ENCODE peak calls at places on chromosome 17, in four cellular contexts. F is heart right ventricle, Q is Panc1, K is lower lobe of right lung. S is an unnamed sample.

GRCh38 chr17:36934759-36935630 is 2.3 kb upstream of the LHX1 start:
- DNase-seq in K (no peak), Q (no peak), F (no peak), S (no peak)

GRCh38 chr17:67837965-67838364 is 12.7 kb downstream of the BPTF start:
- DNase-seq in K (no peak), Q (no peak), F (no peak), S (no peak)

GRCh38 chr17:22703204-22703603 is 1010.9 kb downstream of the KCNJ18 start:
- DNase-seq in Q (no peak), K (no peak), F (no peak), S (no peak)

GRCh38 chr17:41822216-41823140 is 9.7 kb downstream of the FKBP10 start:
- DNase-seq in K (no peak), Q (no peak), F (no peak), S (no peak)

GRCh38 chr17:73553311-73553710 is 90.9 kb downstream of the SDK2 start:
- DNase-seq in Q (no peak), F (no peak), K (no peak), S (no peak)

GRCh38 chr17:12659500-12659899 is 6.2 kb upstream of the MYOCD start:
- DNase-seq in K (no peak), F (no peak), Q (no peak), S (no peak)

GRCh38 chr17:304461-304860 is 48.1 kb downstream of the RPH3AL start:
- DNase-seq in Q (no peak), K (peak; percentile 11), F (no peak), S (no peak)

GRCh38 chr17:58970966-58971575 is 135.6 kb downstream of the TRIM37 start:
- DNase-seq in F (no peak), K (no peak), Q (no peak), S (no peak)

GRCh38 chr17:67011527-67012175 is 32.7 kb upstream of the CACNG1 start:
- DNase-seq in F (no peak), K (no peak), Q (no peak), S (no peak)

GRCh38 chr17:35051579-35052239 is 11.8 kb downstream of the RFFL start:
- DNase-seq in K (no peak), F (no peak), Q (no peak), S (no peak)

DNA sequence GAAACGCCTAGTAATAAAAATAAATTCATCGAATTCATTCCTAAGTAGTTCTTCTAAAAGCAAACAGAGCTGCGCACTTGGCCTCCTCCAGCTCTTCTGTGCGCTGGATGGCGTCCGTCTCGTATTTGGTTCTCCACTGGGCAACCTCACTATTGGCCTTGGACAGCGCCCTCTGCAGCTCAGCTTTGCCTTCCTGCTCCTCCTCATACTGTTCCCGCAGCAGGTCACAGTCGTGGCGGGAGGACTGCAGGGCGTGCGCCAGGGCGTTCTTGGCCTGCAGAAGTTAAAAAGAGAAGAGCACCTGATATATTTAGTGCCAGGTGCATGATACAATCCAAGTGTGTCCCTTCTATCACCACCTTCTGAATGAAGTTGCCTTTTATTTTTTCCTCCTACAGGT is 21.8 kb downstream of the MYH3 start:
- DNase-seq in F (no peak), K (no peak), Q (no peak), S (no peak)
- TF ChIP-seq CTCF in F (no peak), K (no peak), Q (no peak), S (no peak)

GRCh38 chr17:46842835-46843234 is 8.5 kb upstream of the WNT9B start:
- DNase-seq in F (no peak), K (peak; percentile 4), Q (no peak), S (no peak)
- TF ChIP-seq CTCF in F (no peak), K (peak; percentile 42), Q (peak; percentile 68), S (peak; percentile 44)

GRCh38 chr17:63832455-63832854 is 5.0 kb upstream of the FTSJ3 start:
- DNase-seq in K (no peak), Q (no peak), F (no peak), S (no peak)
- TF ChIP-seq CTCF in K (no peak), Q (no peak), F (no peak), S (no peak)

GRCh38 chr17:81057079-81057730 is 22.3 kb downstream of the BAIAP2 start:
- DNase-seq in Q (no peak), K (peak; percentile 87), F (peak; percentile 48), S (no peak)
- TF ChIP-seq CTCF in Q (no peak), K (no peak), F (no peak), S (no peak)

DNA sequence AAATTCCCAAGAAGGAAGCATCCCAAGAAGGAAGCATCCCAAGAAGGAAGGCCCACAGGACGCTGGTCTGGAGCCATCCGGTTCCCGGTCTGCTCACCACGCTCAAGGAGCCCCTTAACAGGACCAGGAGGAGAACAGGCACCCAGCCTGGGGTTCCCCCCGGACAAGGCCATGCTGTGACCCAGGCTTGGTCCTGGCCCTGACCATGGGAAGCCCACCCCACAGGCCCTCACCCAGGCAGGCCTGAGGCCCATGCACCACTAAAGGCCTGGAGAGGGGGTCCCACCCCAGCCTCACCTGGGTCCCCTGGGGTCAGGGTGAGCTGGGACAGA is 340 bp upstream of the ENPP7 start:
- DNase-seq in K (no peak), F (no peak), Q (no peak), S (no peak)
- TF ChIP-seq CTCF in K (no peak), F (no peak), Q (no peak), S (no peak)

GRCh38 chr17:56639517-56639916 is 46.0 kb downstream of the NOG start:
- DNase-seq in K (no peak), Q (no peak), F (no peak), S (no peak)

GRCh38 chr17:56635640-56636039 is 42.1 kb downstream of the NOG start:
- DNase-seq in Q (no peak), F (no peak), K (no peak), S (no peak)

GRCh38 chr17:56638536-56639177 is 45.2 kb downstream of the NOG start:
- DNase-seq in F (no peak), K (no peak), Q (no peak), S (no peak)

GRCh38 chr17:56636276-56636675 is 42.8 kb downstream of the NOG start:
- DNase-seq in Q (no peak), K (no peak), F (no peak), S (no peak)

DNA sequence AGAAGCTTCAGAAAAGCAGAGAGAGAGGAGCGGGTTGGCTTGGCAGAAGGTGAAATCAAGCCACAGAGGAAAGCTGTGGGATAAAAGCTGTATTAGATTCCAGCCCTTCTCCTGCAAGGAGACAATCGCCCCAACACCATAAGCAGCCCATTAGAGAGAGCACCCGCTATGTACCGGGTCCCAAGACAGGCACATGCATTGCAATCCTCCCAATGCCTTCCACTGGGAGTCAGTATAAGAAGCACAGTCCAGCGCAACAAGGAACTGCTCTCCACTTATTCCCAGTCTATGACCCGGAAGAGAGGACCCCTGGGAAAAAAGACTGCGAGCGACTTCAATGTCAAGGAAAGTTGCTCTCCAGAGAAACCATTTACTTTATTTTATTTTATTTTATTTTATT is 43.8 kb downstream of the NOG start:
- DNase-seq in K (no peak), F (no peak), Q (no peak), S (no peak)
- TF ChIP-seq CTCF in K (no peak), F (no peak), Q (no peak), S (no peak)

DNA sequence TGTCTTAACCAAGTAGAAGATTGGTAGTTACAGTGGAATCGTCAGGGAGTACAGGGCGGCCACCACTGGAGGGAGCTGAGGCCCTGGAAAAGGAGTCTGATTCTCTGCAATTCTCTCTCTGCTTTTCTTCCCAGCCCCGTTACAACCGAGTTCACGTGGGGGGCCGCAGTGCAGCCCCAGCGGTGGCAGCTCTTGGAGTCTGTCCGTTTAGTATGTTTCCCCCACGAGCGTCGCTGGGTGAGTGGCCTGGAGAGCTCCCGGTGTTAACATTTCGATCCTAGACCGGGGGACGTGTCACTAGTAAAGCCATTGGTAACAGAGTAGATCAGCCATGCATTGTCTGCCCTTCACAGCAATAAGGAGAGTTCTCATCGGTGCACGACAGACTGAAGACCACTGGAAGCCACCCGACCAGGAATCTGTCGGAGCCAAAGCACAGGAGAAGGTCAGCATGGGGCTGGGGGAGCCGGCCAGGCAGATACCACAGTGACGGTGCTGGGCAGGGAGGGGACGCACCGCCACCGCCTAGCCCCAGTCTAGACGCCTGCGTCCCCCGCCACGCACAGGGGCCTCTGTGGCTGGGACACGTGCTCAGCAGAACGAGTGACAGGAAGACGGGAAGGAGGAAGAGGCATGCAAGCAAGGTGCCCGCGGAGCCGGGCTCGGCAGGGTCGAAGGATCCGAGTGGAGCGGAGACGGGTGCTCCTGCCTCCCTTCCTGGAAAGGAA is 15.7 kb downstream of the SLC16A3 start:
- DNase-seq in F (no peak), Q (no peak), K (peak; percentile 40), S (no peak)
- TF ChIP-seq CTCF in F (peak; percentile 45), Q (peak; percentile 90), K (peak; percentile 23), S (peak; percentile 27)

GRCh38 chr17:6241381-6241780 is 171.2 kb downstream of the WSCD1 start:
- DNase-seq in F (no peak), K (no peak), Q (no peak), S (no peak)

GRCh38 chr17:6241996-6242395 is 171.8 kb downstream of the WSCD1 start:
- DNase-seq in Q (no peak), K (no peak), F (no peak), S (no peak)

GRCh38 chr17:6239237-6239798 is 169.1 kb downstream of the WSCD1 start:
- DNase-seq in Q (no peak), F (no peak), K (no peak), S (no peak)

GRCh38 chr17:6240601-6241000 is 170.4 kb downstream of the WSCD1 start:
- DNase-seq in F (no peak), K (no peak), Q (no peak), S (no peak)

GRCh38 chr17:6240001-6240400 is 169.8 kb downstream of the WSCD1 start:
- DNase-seq in K (no peak), Q (no peak), F (no peak), S (no peak)
- TF ChIP-seq CTCF in K (no peak), Q (no peak), F (no peak), S (no peak)

GRCh38 chr17:57671546-57672204 is 73.4 kb downstream of the CCDC182 start:
- DNase-seq in K (peak; percentile 76), Q (peak; percentile 50), F (peak; percentile 77), S (peak; percentile 89)

GRCh38 chr17:57670769-57671545 is 74.1 kb downstream of the CCDC182 start:
- DNase-seq in F (no peak), Q (no peak), K (no peak), S (peak; percentile 5)

GRCh38 chr17:57669671-57670529 is 75.2 kb downstream of the CCDC182 start:
- DNase-seq in Q (no peak), K (no peak), F (no peak), S (peak; percentile 8)

GRCh38 chr17:57672971-57673370 is 72.1 kb downstream of the CCDC182 start:
- DNase-seq in Q (no peak), F (no peak), K (no peak), S (peak; percentile 15)

DNA sequence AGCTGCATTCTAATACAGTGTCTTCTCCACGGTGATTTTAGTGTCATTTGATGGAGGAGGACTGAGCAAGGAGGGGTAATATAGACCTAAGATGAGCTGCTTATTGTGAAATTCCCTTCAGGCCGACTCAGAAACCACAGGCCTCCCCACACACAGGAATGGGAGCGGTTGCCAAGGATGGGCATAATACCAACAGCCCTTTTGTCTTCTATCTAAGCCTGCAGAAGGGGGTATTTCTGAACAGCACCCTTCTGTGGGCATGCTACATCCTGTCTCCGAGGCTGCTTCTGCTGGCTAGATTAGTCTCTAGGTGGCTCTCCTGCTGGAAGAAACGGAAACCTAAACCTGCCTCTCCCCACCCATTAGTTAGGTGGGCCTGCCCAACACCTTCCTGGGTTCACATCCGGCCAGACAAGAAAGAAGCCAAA is 72.9 kb downstream of the CCDC182 start:
- DNase-seq in Q (no peak), F (no peak), K (no peak), S (no peak)
- TF ChIP-seq CTCF in Q (peak; percentile 74), F (peak; percentile 6), K (no peak), S (no peak)

GRCh38 chr17:53649201-53649600 is 173.5 kb upstream of the KIF2B start:
- DNase-seq in K (no peak), Q (no peak), F (no peak), S (no peak)
- TF ChIP-seq CTCF in K (no peak), Q (no peak), F (no peak), S (no peak)